ENCODE peak calls at places on chromosomes 5 and 9, in nine cellular contexts. E, F, C, P, B, Q, W, O and J are unnamed samples.

GRCh38 chr5:5326126-5326758 is 96.2 kb upstream of the ICE1 start:
- DNase-seq in E (no peak), P (no peak), O (no peak), C (peak; percentile 77), W (no peak), F (no peak), Q (no peak), B (no peak), J (no peak)

GRCh38 chr9:88280816-88281382 is 107.3 kb upstream of the SPIN1 start:
- DNase-seq in C (peak; percentile 62), Q (no peak), F (no peak), B (peak; percentile 16), O (no peak), E (peak; percentile 21), P (peak; percentile 57), W (no peak), J (peak; percentile 16)

GRCh38 chr5:45578270-45578669 is 117.9 kb downstream of the HCN1 start:
- DNase-seq in W (no peak), C (no peak), O (no peak), Q (no peak), B (peak; percentile 0), F (no peak), P (no peak), E (peak; percentile 70), J (peak; percentile 28)

GRCh38 chr9:4116708-4117460 is 183.0 kb downstream of the GLIS3 start:
- DNase-seq in W (no peak), C (no peak), Q (no peak), F (no peak), B (no peak), P (no peak), O (no peak), E (no peak), J (no peak)

GRCh38 chr5:142925795-142926194 is 155.6 kb downstream of the ARHGAP26 start:
- DNase-seq in B (peak; percentile 25), W (no peak), F (peak; percentile 77), O (no peak), C (no peak), P (no peak), E (peak; percentile 37), Q (no peak), J (no peak)

GRCh38 chr5:142770650-142771609 is 753 bp downstream of the ARHGAP26 start:
- DNase-seq in O (peak; percentile 87), F (peak; percentile 67), Q (peak; percentile 64), W (peak; percentile 50), C (peak; percentile 90), E (peak; percentile 74), P (peak; percentile 77), B (peak; percentile 61), J (peak; percentile 33)

GRCh38 chr5:145847499-145848497 is 12.7 kb upstream of the PRELID2 start:
- DNase-seq in Q (no peak), F (peak; percentile 83), B (peak; percentile 12), E (peak; percentile 54), C (no peak), W (no peak), O (no peak), P (no peak), J (no peak)

GRCh38 chr9:93041108-93041802 is 17.2 kb upstream of the SUSD3 start:
- DNase-seq in C (no peak), W (no peak), P (no peak), E (peak; percentile 8), B (peak; percentile 59), F (no peak), O (no peak), Q (no peak), J (peak; percentile 16)

GRCh38 chr5:154713615-154714125 is 41.5 kb upstream of the LARP1 start:
- DNase-seq in F (peak; percentile 8), P (no peak), W (no peak), O (no peak), Q (no peak), E (peak; percentile 22), B (no peak), C (no peak), J (no peak)